ENCODE peak calls at places on chromosomes 5 and 9, in ten cellular contexts. One of them, this sample, is unnamed.

GRCh38 chr5:143362828-143363227 is 40.7 kb downstream of the NR3C1 start:
- ATAC-seq in left ventricle myocardium superior: no peak
- ATAC-seq in stimulated activated naive B cell treated with anti-CD40 and anti-IgM and Interleukin-4, amounts not matched to agents 10 μg/mL and 1 μg/mL and 100 μg/mL, for 72 hours: no peak
- ATAC-seq in stimulated activated naive CD8-positive, alpha-beta T cell treated with anti-CD3 and anti-CD28 coated beads, Interleukin-15, Interleukin-2, amounts not matched to agents 100 U/mL and 50 U/mL, for 24 hours: no peak
- ATAC-seq in left lobe of liver: peak
- ATAC-seq in right cardiac atrium: no peak
- ATAC-seq in heart left ventricle: no peak
- ATAC-seq in sciatic nerve: no peak
- ATAC-seq in left cardiac atrium: no peak
- ATAC-seq in activated B cell treated with CpG ODN at 0.5 μM for 24 hours: no peak
- ATAC-seq in this sample: no peak

GRCh38 chr5:139849942-139850341 is 54.3 kb downstream of the PSD2 start:
- ATAC-seq in left ventricle myocardium superior: no peak
- ATAC-seq in stimulated activated naive B cell treated with anti-CD40 and anti-IgM and Interleukin-4, amounts not matched to agents 10 μg/mL and 1 μg/mL and 100 μg/mL, for 72 hours: no peak
- ATAC-seq in stimulated activated naive CD8-positive, alpha-beta T cell treated with anti-CD3 and anti-CD28 coated beads, Interleukin-15, Interleukin-2, amounts not matched to agents 100 U/mL and 50 U/mL, for 24 hours: no peak
- ATAC-seq in left lobe of liver: no peak
- ATAC-seq in right cardiac atrium: no peak
- ATAC-seq in heart left ventricle: no peak
- ATAC-seq in sciatic nerve: no peak
- ATAC-seq in left cardiac atrium: no peak
- ATAC-seq in activated B cell treated with CpG ODN at 0.5 μM for 24 hours: no peak
- ATAC-seq in this sample: no peak

GRCh38 chr9:5140151-5140550 is 45.3 kb downstream of the INSL6 start:
- ATAC-seq in left ventricle myocardium superior: no peak
- ATAC-seq in stimulated activated naive B cell treated with anti-CD40 and anti-IgM and Interleukin-4, amounts not matched to agents 10 μg/mL and 1 μg/mL and 100 μg/mL, for 72 hours: no peak
- ATAC-seq in stimulated activated naive CD8-positive, alpha-beta T cell treated with anti-CD3 and anti-CD28 coated beads, Interleukin-15, Interleukin-2, amounts not matched to agents 100 U/mL and 50 U/mL, for 24 hours: peak
- ATAC-seq in left lobe of liver: no peak
- ATAC-seq in right cardiac atrium: no peak
- ATAC-seq in heart left ventricle: no peak
- ATAC-seq in sciatic nerve: no peak
- ATAC-seq in left cardiac atrium: no peak
- ATAC-seq in activated B cell treated with CpG ODN at 0.5 μM for 24 hours: no peak
- ATAC-seq in this sample: no peak

GRCh38 chr5:4698596-4698995 is 441.5 kb upstream of the ADAMTS16 start:
- ATAC-seq in left ventricle myocardium superior: no peak
- ATAC-seq in stimulated activated naive B cell treated with anti-CD40 and anti-IgM and Interleukin-4, amounts not matched to agents 10 μg/mL and 1 μg/mL and 100 μg/mL, for 72 hours: no peak
- ATAC-seq in stimulated activated naive CD8-positive, alpha-beta T cell treated with anti-CD3 and anti-CD28 coated beads, Interleukin-15, Interleukin-2, amounts not matched to agents 100 U/mL and 50 U/mL, for 24 hours: no peak
- ATAC-seq in left lobe of liver: no peak
- ATAC-seq in right cardiac atrium: no peak
- ATAC-seq in heart left ventricle: no peak
- ATAC-seq in sciatic nerve: no peak
- ATAC-seq in left cardiac atrium: no peak
- ATAC-seq in activated B cell treated with CpG ODN at 0.5 μM for 24 hours: no peak
- ATAC-seq in this sample: no peak

GRCh38 chr5:68554566-68555279 is 339.2 kb downstream of the PIK3R1 start:
- ATAC-seq in left ventricle myocardium superior: peak
- ATAC-seq in stimulated activated naive B cell treated with anti-CD40 and anti-IgM and Interleukin-4, amounts not matched to agents 10 μg/mL and 1 μg/mL and 100 μg/mL, for 72 hours: no peak
- ATAC-seq in stimulated activated naive CD8-positive, alpha-beta T cell treated with anti-CD3 and anti-CD28 coated beads, Interleukin-15, Interleukin-2, amounts not matched to agents 100 U/mL and 50 U/mL, for 24 hours: no peak
- ATAC-seq in left lobe of liver: peak
- ATAC-seq in right cardiac atrium: peak
- ATAC-seq in heart left ventricle: no peak
- ATAC-seq in sciatic nerve: peak
- ATAC-seq in left cardiac atrium: peak
- ATAC-seq in activated B cell treated with CpG ODN at 0.5 μM for 24 hours: no peak
- ATAC-seq in this sample: no peak

GRCh38 chr5:4081466-4081865 is 485.8 kb downstream of the IRX1 start:
- ATAC-seq in left ventricle myocardium superior: no peak
- ATAC-seq in stimulated activated naive B cell treated with anti-CD40 and anti-IgM and Interleukin-4, amounts not matched to agents 10 μg/mL and 1 μg/mL and 100 μg/mL, for 72 hours: no peak
- ATAC-seq in stimulated activated naive CD8-positive, alpha-beta T cell treated with anti-CD3 and anti-CD28 coated beads, Interleukin-15, Interleukin-2, amounts not matched to agents 100 U/mL and 50 U/mL, for 24 hours: no peak
- ATAC-seq in left lobe of liver: no peak
- ATAC-seq in right cardiac atrium: no peak
- ATAC-seq in heart left ventricle: no peak
- ATAC-seq in sciatic nerve: no peak
- ATAC-seq in left cardiac atrium: no peak
- ATAC-seq in activated B cell treated with CpG ODN at 0.5 μM for 24 hours: no peak
- ATAC-seq in this sample: no peak

GRCh38 chr5:66850354-66851075 is 254.3 kb downstream of the MAST4 start:
- ATAC-seq in left ventricle myocardium superior: no peak
- ATAC-seq in stimulated activated naive B cell treated with anti-CD40 and anti-IgM and Interleukin-4, amounts not matched to agents 10 μg/mL and 1 μg/mL and 100 μg/mL, for 72 hours: no peak
- ATAC-seq in stimulated activated naive CD8-positive, alpha-beta T cell treated with anti-CD3 and anti-CD28 coated beads, Interleukin-15, Interleukin-2, amounts not matched to agents 100 U/mL and 50 U/mL, for 24 hours: peak
- ATAC-seq in left lobe of liver: no peak
- ATAC-seq in right cardiac atrium: no peak
- ATAC-seq in heart left ventricle: no peak
- ATAC-seq in sciatic nerve: no peak
- ATAC-seq in left cardiac atrium: peak
- ATAC-seq in activated B cell treated with CpG ODN at 0.5 μM for 24 hours: no peak
- ATAC-seq in this sample: no peak

GRCh38 chr9:128056887-128057723 is 10.0 kb downstream of the NAIF1 start:
- ATAC-seq in left ventricle myocardium superior: no peak
- ATAC-seq in stimulated activated naive B cell treated with anti-CD40 and anti-IgM and Interleukin-4, amounts not matched to agents 10 μg/mL and 1 μg/mL and 100 μg/mL, for 72 hours: no peak
- ATAC-seq in stimulated activated naive CD8-positive, alpha-beta T cell treated with anti-CD3 and anti-CD28 coated beads, Interleukin-15, Interleukin-2, amounts not matched to agents 100 U/mL and 50 U/mL, for 24 hours: no peak
- ATAC-seq in left lobe of liver: peak
- ATAC-seq in right cardiac atrium: no peak
- ATAC-seq in heart left ventricle: no peak
- ATAC-seq in sciatic nerve: no peak
- ATAC-seq in left cardiac atrium: no peak
- ATAC-seq in activated B cell treated with CpG ODN at 0.5 μM for 24 hours: no peak
- ATAC-seq in this sample: no peak

GRCh38 chr5:171595801-171596231 is 176.4 kb downstream of the FGF18 start:
- ATAC-seq in left ventricle myocardium superior: peak
- ATAC-seq in stimulated activated naive B cell treated with anti-CD40 and anti-IgM and Interleukin-4, amounts not matched to agents 10 μg/mL and 1 μg/mL and 100 μg/mL, for 72 hours: peak
- ATAC-seq in stimulated activated naive CD8-positive, alpha-beta T cell treated with anti-CD3 and anti-CD28 coated beads, Interleukin-15, Interleukin-2, amounts not matched to agents 100 U/mL and 50 U/mL, for 24 hours: peak
- ATAC-seq in left lobe of liver: peak
- ATAC-seq in right cardiac atrium: no peak
- ATAC-seq in heart left ventricle: peak
- ATAC-seq in sciatic nerve: no peak
- ATAC-seq in left cardiac atrium: peak
- ATAC-seq in activated B cell treated with CpG ODN at 0.5 μM for 24 hours: no peak
- ATAC-seq in this sample: peak

GRCh38 chr9:129697111-129697955 is 31.9 kb downstream of the PRRX2 start:
- ATAC-seq in left ventricle myocardium superior: peak
- ATAC-seq in stimulated activated naive B cell treated with anti-CD40 and anti-IgM and Interleukin-4, amounts not matched to agents 10 μg/mL and 1 μg/mL and 100 μg/mL, for 72 hours: peak
- ATAC-seq in stimulated activated naive CD8-positive, alpha-beta T cell treated with anti-CD3 and anti-CD28 coated beads, Interleukin-15, Interleukin-2, amounts not matched to agents 100 U/mL and 50 U/mL, for 24 hours: peak
- ATAC-seq in left lobe of liver: peak
- ATAC-seq in right cardiac atrium: peak
- ATAC-seq in heart left ventricle: peak
- ATAC-seq in sciatic nerve: peak
- ATAC-seq in left cardiac atrium: peak
- ATAC-seq in activated B cell treated with CpG ODN at 0.5 μM for 24 hours: no peak
- ATAC-seq in this sample: peak

GRCh38 chr5:15003511-15003920 is 131.9 kb upstream of the ANKH start:
- ATAC-seq in left ventricle myocardium superior: peak
- ATAC-seq in stimulated activated naive B cell treated with anti-CD40 and anti-IgM and Interleukin-4, amounts not matched to agents 10 μg/mL and 1 μg/mL and 100 μg/mL, for 72 hours: peak
- ATAC-seq in stimulated activated naive CD8-positive, alpha-beta T cell treated with anti-CD3 and anti-CD28 coated beads, Interleukin-15, Interleukin-2, amounts not matched to agents 100 U/mL and 50 U/mL, for 24 hours: peak
- ATAC-seq in left lobe of liver: peak
- ATAC-seq in right cardiac atrium: peak
- ATAC-seq in heart left ventricle: peak
- ATAC-seq in sciatic nerve: peak
- ATAC-seq in left cardiac atrium: peak
- ATAC-seq in activated B cell treated with CpG ODN at 0.5 μM for 24 hours: peak
- ATAC-seq in this sample: peak

GRCh38 chr5:67795781-67796477 is 419.6 kb upstream of the PIK3R1 start:
- ATAC-seq in left ventricle myocardium superior: peak
- ATAC-seq in stimulated activated naive B cell treated with anti-CD40 and anti-IgM and Interleukin-4, amounts not matched to agents 10 μg/mL and 1 μg/mL and 100 μg/mL, for 72 hours: peak
- ATAC-seq in stimulated activated naive CD8-positive, alpha-beta T cell treated with anti-CD3 and anti-CD28 coated beads, Interleukin-15, Interleukin-2, amounts not matched to agents 100 U/mL and 50 U/mL, for 24 hours: no peak
- ATAC-seq in left lobe of liver: peak
- ATAC-seq in right cardiac atrium: no peak
- ATAC-seq in heart left ventricle: peak
- ATAC-seq in sciatic nerve: no peak
- ATAC-seq in left cardiac atrium: peak
- ATAC-seq in activated B cell treated with CpG ODN at 0.5 μM for 24 hours: no peak
- ATAC-seq in this sample: no peak

GRCh38 chr5:118095100-118095499 is 893.2 kb downstream of the DTWD2 start:
- ATAC-seq in left ventricle myocardium superior: no peak
- ATAC-seq in stimulated activated naive B cell treated with anti-CD40 and anti-IgM and Interleukin-4, amounts not matched to agents 10 μg/mL and 1 μg/mL and 100 μg/mL, for 72 hours: no peak
- ATAC-seq in stimulated activated naive CD8-positive, alpha-beta T cell treated with anti-CD3 and anti-CD28 coated beads, Interleukin-15, Interleukin-2, amounts not matched to agents 100 U/mL and 50 U/mL, for 24 hours: no peak
- ATAC-seq in left lobe of liver: no peak
- ATAC-seq in right cardiac atrium: no peak
- ATAC-seq in heart left ventricle: no peak
- ATAC-seq in sciatic nerve: no peak
- ATAC-seq in left cardiac atrium: no peak
- ATAC-seq in activated B cell treated with CpG ODN at 0.5 μM for 24 hours: no peak
- ATAC-seq in this sample: no peak

GRCh38 chr9:89933578-89933977 is 328.8 kb downstream of the GADD45G start:
- ATAC-seq in left ventricle myocardium superior: no peak
- ATAC-seq in stimulated activated naive B cell treated with anti-CD40 and anti-IgM and Interleukin-4, amounts not matched to agents 10 μg/mL and 1 μg/mL and 100 μg/mL, for 72 hours: no peak
- ATAC-seq in stimulated activated naive CD8-positive, alpha-beta T cell treated with anti-CD3 and anti-CD28 coated beads, Interleukin-15, Interleukin-2, amounts not matched to agents 100 U/mL and 50 U/mL, for 24 hours: no peak
- ATAC-seq in left lobe of liver: peak
- ATAC-seq in right cardiac atrium: no peak
- ATAC-seq in heart left ventricle: no peak
- ATAC-seq in sciatic nerve: no peak
- ATAC-seq in left cardiac atrium: no peak
- ATAC-seq in activated B cell treated with CpG ODN at 0.5 μM for 24 hours: no peak
- ATAC-seq in this sample: no peak

GRCh38 chr9:109108318-109108717 is 11.4 kb downstream of the TMEM245 start:
- ATAC-seq in left ventricle myocardium superior: peak
- ATAC-seq in stimulated activated naive B cell treated with anti-CD40 and anti-IgM and Interleukin-4, amounts not matched to agents 10 μg/mL and 1 μg/mL and 100 μg/mL, for 72 hours: peak
- ATAC-seq in stimulated activated naive CD8-positive, alpha-beta T cell treated with anti-CD3 and anti-CD28 coated beads, Interleukin-15, Interleukin-2, amounts not matched to agents 100 U/mL and 50 U/mL, for 24 hours: no peak
- ATAC-seq in left lobe of liver: no peak
- ATAC-seq in right cardiac atrium: no peak
- ATAC-seq in heart left ventricle: no peak
- ATAC-seq in sciatic nerve: no peak
- ATAC-seq in left cardiac atrium: peak
- ATAC-seq in activated B cell treated with CpG ODN at 0.5 μM for 24 hours: peak
- ATAC-seq in this sample: peak

GRCh38 chr5:74586831-74587230 is 53.7 kb downstream of the ENC1 start:
- ATAC-seq in left ventricle myocardium superior: no peak
- ATAC-seq in stimulated activated naive B cell treated with anti-CD40 and anti-IgM and Interleukin-4, amounts not matched to agents 10 μg/mL and 1 μg/mL and 100 μg/mL, for 72 hours: no peak
- ATAC-seq in stimulated activated naive CD8-positive, alpha-beta T cell treated with anti-CD3 and anti-CD28 coated beads, Interleukin-15, Interleukin-2, amounts not matched to agents 100 U/mL and 50 U/mL, for 24 hours: no peak
- ATAC-seq in left lobe of liver: no peak
- ATAC-seq in right cardiac atrium: no peak
- ATAC-seq in heart left ventricle: no peak
- ATAC-seq in sciatic nerve: no peak
- ATAC-seq in left cardiac atrium: no peak
- ATAC-seq in activated B cell treated with CpG ODN at 0.5 μM for 24 hours: no peak
- ATAC-seq in this sample: no peak

GRCh38 chr9:93603906-93604326 is 27.5 kb downstream of the PHF2 start:
- ATAC-seq in left ventricle myocardium superior: peak
- ATAC-seq in stimulated activated naive B cell treated with anti-CD40 and anti-IgM and Interleukin-4, amounts not matched to agents 10 μg/mL and 1 μg/mL and 100 μg/mL, for 72 hours: no peak
- ATAC-seq in stimulated activated naive CD8-positive, alpha-beta T cell treated with anti-CD3 and anti-CD28 coated beads, Interleukin-15, Interleukin-2, amounts not matched to agents 100 U/mL and 50 U/mL, for 24 hours: no peak
- ATAC-seq in left lobe of liver: no peak
- ATAC-seq in right cardiac atrium: peak
- ATAC-seq in heart left ventricle: peak
- ATAC-seq in sciatic nerve: no peak
- ATAC-seq in left cardiac atrium: peak
- ATAC-seq in activated B cell treated with CpG ODN at 0.5 μM for 24 hours: no peak
- ATAC-seq in this sample: no peak

GRCh38 chr5:43422143-43422542 is 10.0 kb upstream of the CCL28 start:
- ATAC-seq in left ventricle myocardium superior: peak
- ATAC-seq in stimulated activated naive B cell treated with anti-CD40 and anti-IgM and Interleukin-4, amounts not matched to agents 10 μg/mL and 1 μg/mL and 100 μg/mL, for 72 hours: no peak
- ATAC-seq in stimulated activated naive CD8-positive, alpha-beta T cell treated with anti-CD3 and anti-CD28 coated beads, Interleukin-15, Interleukin-2, amounts not matched to agents 100 U/mL and 50 U/mL, for 24 hours: no peak
- ATAC-seq in left lobe of liver: peak
- ATAC-seq in right cardiac atrium: peak
- ATAC-seq in heart left ventricle: peak
- ATAC-seq in sciatic nerve: peak
- ATAC-seq in left cardiac atrium: peak
- ATAC-seq in activated B cell treated with CpG ODN at 0.5 μM for 24 hours: no peak
- ATAC-seq in this sample: no peak

GRCh38 chr9:35723426-35723825 is 8.6 kb downstream of the TLN1 start:
- ATAC-seq in left ventricle myocardium superior: no peak
- ATAC-seq in stimulated activated naive B cell treated with anti-CD40 and anti-IgM and Interleukin-4, amounts not matched to agents 10 μg/mL and 1 μg/mL and 100 μg/mL, for 72 hours: no peak
- ATAC-seq in stimulated activated naive CD8-positive, alpha-beta T cell treated with anti-CD3 and anti-CD28 coated beads, Interleukin-15, Interleukin-2, amounts not matched to agents 100 U/mL and 50 U/mL, for 24 hours: no peak
- ATAC-seq in left lobe of liver: no peak
- ATAC-seq in right cardiac atrium: no peak
- ATAC-seq in heart left ventricle: no peak
- ATAC-seq in sciatic nerve: no peak
- ATAC-seq in left cardiac atrium: no peak
- ATAC-seq in activated B cell treated with CpG ODN at 0.5 μM for 24 hours: no peak
- ATAC-seq in this sample: no peak

GRCh38 chr5:137688248-137688840 is 47.5 kb downstream of the KLHL3 start:
- ATAC-seq in left ventricle myocardium superior: no peak
- ATAC-seq in stimulated activated naive B cell treated with anti-CD40 and anti-IgM and Interleukin-4, amounts not matched to agents 10 μg/mL and 1 μg/mL and 100 μg/mL, for 72 hours: no peak
- ATAC-seq in stimulated activated naive CD8-positive, alpha-beta T cell treated with anti-CD3 and anti-CD28 coated beads, Interleukin-15, Interleukin-2, amounts not matched to agents 100 U/mL and 50 U/mL, for 24 hours: no peak
- ATAC-seq in left lobe of liver: no peak
- ATAC-seq in right cardiac atrium: no peak
- ATAC-seq in heart left ventricle: no peak
- ATAC-seq in sciatic nerve: no peak
- ATAC-seq in left cardiac atrium: no peak
- ATAC-seq in activated B cell treated with CpG ODN at 0.5 μM for 24 hours: no peak
- ATAC-seq in this sample: no peak

GRCh38 chr5:159017787-159018186 is 81.9 kb downstream of the EBF1 start:
- ATAC-seq in left ventricle myocardium superior: peak
- ATAC-seq in stimulated activated naive B cell treated with anti-CD40 and anti-IgM and Interleukin-4, amounts not matched to agents 10 μg/mL and 1 μg/mL and 100 μg/mL, for 72 hours: peak
- ATAC-seq in stimulated activated naive CD8-positive, alpha-beta T cell treated with anti-CD3 and anti-CD28 coated beads, Interleukin-15, Interleukin-2, amounts not matched to agents 100 U/mL and 50 U/mL, for 24 hours: no peak
- ATAC-seq in left lobe of liver: peak
- ATAC-seq in right cardiac atrium: peak
- ATAC-seq in heart left ventricle: peak
- ATAC-seq in sciatic nerve: peak
- ATAC-seq in left cardiac atrium: peak
- ATAC-seq in activated B cell treated with CpG ODN at 0.5 μM for 24 hours: no peak
- ATAC-seq in this sample: no peak

GRCh38 chr9:33651125-33651524 is 127.1 kb downstream of the ANKRD18B start:
- ATAC-seq in left ventricle myocardium superior: no peak
- ATAC-seq in stimulated activated naive B cell treated with anti-CD40 and anti-IgM and Interleukin-4, amounts not matched to agents 10 μg/mL and 1 μg/mL and 100 μg/mL, for 72 hours: no peak
- ATAC-seq in stimulated activated naive CD8-positive, alpha-beta T cell treated with anti-CD3 and anti-CD28 coated beads, Interleukin-15, Interleukin-2, amounts not matched to agents 100 U/mL and 50 U/mL, for 24 hours: no peak
- ATAC-seq in left lobe of liver: no peak
- ATAC-seq in right cardiac atrium: no peak
- ATAC-seq in heart left ventricle: no peak
- ATAC-seq in sciatic nerve: no peak
- ATAC-seq in left cardiac atrium: no peak
- ATAC-seq in activated B cell treated with CpG ODN at 0.5 μM for 24 hours: no peak
- ATAC-seq in this sample: no peak

GRCh38 chr5:131766689-131767088 is 30.1 kb downstream of the FNIP1 start:
- ATAC-seq in left ventricle myocardium superior: peak
- ATAC-seq in stimulated activated naive B cell treated with anti-CD40 and anti-IgM and Interleukin-4, amounts not matched to agents 10 μg/mL and 1 μg/mL and 100 μg/mL, for 72 hours: no peak
- ATAC-seq in stimulated activated naive CD8-positive, alpha-beta T cell treated with anti-CD3 and anti-CD28 coated beads, Interleukin-15, Interleukin-2, amounts not matched to agents 100 U/mL and 50 U/mL, for 24 hours: no peak
- ATAC-seq in left lobe of liver: peak
- ATAC-seq in right cardiac atrium: peak
- ATAC-seq in heart left ventricle: peak
- ATAC-seq in sciatic nerve: no peak
- ATAC-seq in left cardiac atrium: peak
- ATAC-seq in activated B cell treated with CpG ODN at 0.5 μM for 24 hours: no peak
- ATAC-seq in this sample: no peak

GRCh38 chr9:121455527-121456239 is 44.0 kb downstream of the GGTA1 start:
- ATAC-seq in left ventricle myocardium superior: no peak
- ATAC-seq in stimulated activated naive B cell treated with anti-CD40 and anti-IgM and Interleukin-4, amounts not matched to agents 10 μg/mL and 1 μg/mL and 100 μg/mL, for 72 hours: no peak
- ATAC-seq in stimulated activated naive CD8-positive, alpha-beta T cell treated with anti-CD3 and anti-CD28 coated beads, Interleukin-15, Interleukin-2, amounts not matched to agents 100 U/mL and 50 U/mL, for 24 hours: peak
- ATAC-seq in left lobe of liver: no peak
- ATAC-seq in right cardiac atrium: no peak
- ATAC-seq in heart left ventricle: no peak
- ATAC-seq in sciatic nerve: no peak
- ATAC-seq in left cardiac atrium: no peak
- ATAC-seq in activated B cell treated with CpG ODN at 0.5 μM for 24 hours: no peak
- ATAC-seq in this sample: no peak

GRCh38 chr9:35859310-35859994 is 10.7 kb downstream of the OR13J1 start:
- ATAC-seq in left ventricle myocardium superior: peak
- ATAC-seq in stimulated activated naive B cell treated with anti-CD40 and anti-IgM and Interleukin-4, amounts not matched to agents 10 μg/mL and 1 μg/mL and 100 μg/mL, for 72 hours: peak
- ATAC-seq in stimulated activated naive CD8-positive, alpha-beta T cell treated with anti-CD3 and anti-CD28 coated beads, Interleukin-15, Interleukin-2, amounts not matched to agents 100 U/mL and 50 U/mL, for 24 hours: peak
- ATAC-seq in left lobe of liver: peak
- ATAC-seq in right cardiac atrium: peak
- ATAC-seq in heart left ventricle: peak
- ATAC-seq in sciatic nerve: peak
- ATAC-seq in left cardiac atrium: peak
- ATAC-seq in activated B cell treated with CpG ODN at 0.5 μM for 24 hours: peak
- ATAC-seq in this sample: peak

GRCh38 chr5:32299059-32299677 is 13.6 kb downstream of the MTMR12 start:
- ATAC-seq in left ventricle myocardium superior: no peak
- ATAC-seq in stimulated activated naive B cell treated with anti-CD40 and anti-IgM and Interleukin-4, amounts not matched to agents 10 μg/mL and 1 μg/mL and 100 μg/mL, for 72 hours: no peak
- ATAC-seq in stimulated activated naive CD8-positive, alpha-beta T cell treated with anti-CD3 and anti-CD28 coated beads, Interleukin-15, Interleukin-2, amounts not matched to agents 100 U/mL and 50 U/mL, for 24 hours: no peak
- ATAC-seq in left lobe of liver: no peak
- ATAC-seq in right cardiac atrium: no peak
- ATAC-seq in heart left ventricle: no peak
- ATAC-seq in sciatic nerve: no peak
- ATAC-seq in left cardiac atrium: no peak
- ATAC-seq in activated B cell treated with CpG ODN at 0.5 μM for 24 hours: no peak
- ATAC-seq in this sample: no peak

GRCh38 chr5:39648539-39649200 is 223.9 kb upstream of the DAB2 start:
- ATAC-seq in left ventricle myocardium superior: no peak
- ATAC-seq in stimulated activated naive B cell treated with anti-CD40 and anti-IgM and Interleukin-4, amounts not matched to agents 10 μg/mL and 1 μg/mL and 100 μg/mL, for 72 hours: peak
- ATAC-seq in stimulated activated naive CD8-positive, alpha-beta T cell treated with anti-CD3 and anti-CD28 coated beads, Interleukin-15, Interleukin-2, amounts not matched to agents 100 U/mL and 50 U/mL, for 24 hours: no peak
- ATAC-seq in left lobe of liver: peak
- ATAC-seq in right cardiac atrium: no peak
- ATAC-seq in heart left ventricle: no peak
- ATAC-seq in sciatic nerve: no peak
- ATAC-seq in left cardiac atrium: no peak
- ATAC-seq in activated B cell treated with CpG ODN at 0.5 μM for 24 hours: no peak
- ATAC-seq in this sample: peak

GRCh38 chr5:159175547-159175946 is 33.8 kb downstream of the RNF145 start:
- ATAC-seq in left ventricle myocardium superior: peak
- ATAC-seq in stimulated activated naive B cell treated with anti-CD40 and anti-IgM and Interleukin-4, amounts not matched to agents 10 μg/mL and 1 μg/mL and 100 μg/mL, for 72 hours: no peak
- ATAC-seq in stimulated activated naive CD8-positive, alpha-beta T cell treated with anti-CD3 and anti-CD28 coated beads, Interleukin-15, Interleukin-2, amounts not matched to agents 100 U/mL and 50 U/mL, for 24 hours: peak
- ATAC-seq in left lobe of liver: no peak
- ATAC-seq in right cardiac atrium: peak
- ATAC-seq in heart left ventricle: peak
- ATAC-seq in sciatic nerve: no peak
- ATAC-seq in left cardiac atrium: peak
- ATAC-seq in activated B cell treated with CpG ODN at 0.5 μM for 24 hours: no peak
- ATAC-seq in this sample: no peak